ENCODE peak calls at places on chromosome 6, in seven cellular contexts. C is mesendoderm, P is H9, M is trophoblast cell, O is neuronal stem cell, Q is IMR-90, G is H1. W is an unnamed sample.

GRCh38 chr6:70954750-70955149 is 2.1 kb downstream of the B3GAT2 start:
- DNase-seq in Q (no peak), O (no peak), C (peak), P (peak), M (no peak), G (no peak), W (no peak)

GRCh38 chr6:106568518-106568917 is 60.8 kb downstream of the RTN4IP1 start:
- DNase-seq in M (no peak), P (no peak), G (no peak), O (no peak), C (no peak), Q (peak), W (no peak)

GRCh38 chr6:142943746-142944125 is 1.2 kb downstream of the HIVEP2 start:
- DNase-seq in G (no peak), C (peak), P (no peak), M (no peak), O (peak), Q (peak), W (peak)

GRCh38 chr6:167576050-167576741 is 250.5 kb upstream of the AFDN start:
- DNase-seq in M (no peak), P (no peak), G (no peak), C (no peak), O (no peak), Q (no peak), W (no peak)

GRCh38 chr6:142696689-142697088 is 248.3 kb downstream of the HIVEP2 start:
- DNase-seq in P (no peak), M (no peak), C (no peak), Q (no peak), G (no peak), O (no peak), W (no peak)

GRCh38 chr6:36563928-36564284 is 16.6 kb upstream of the STK38 start:
- DNase-seq in C (no peak), O (no peak), G (no peak), M (no peak), Q (no peak), P (no peak), W (no peak)

GRCh38 chr6:147304016-147304415 is 99.8 kb downstream of the STXBP5 start:
- DNase-seq in Q (no peak), P (no peak), G (no peak), C (peak), M (no peak), O (no peak), W (no peak)

GRCh38 chr6:29825848-29826247 is 1.8 kb upstream of the HLA-G start:
- DNase-seq in C (no peak), G (no peak), Q (no peak), P (no peak), M (no peak), O (no peak), W (no peak)

GRCh38 chr6:52610745-52611355 is 34.0 kb upstream of the TRAM2 start:
- DNase-seq in O (no peak), C (peak), P (no peak), G (no peak), M (no peak), Q (peak), W (peak)

GRCh38 chr6:13762648-13763441 is 51.2 kb upstream of the RANBP9 start:
- DNase-seq in G (no peak), M (no peak), P (no peak), O (no peak), C (no peak), Q (peak), W (peak)

GRCh38 chr6:27743787-27744186 is 168.4 kb downstream of the OR2B2 start:
- DNase-seq in G (no peak), Q (no peak), M (no peak), O (no peak), P (peak), C (peak), W (no peak)

GRCh38 chr6:13873288-13874190 is 51.2 kb upstream of the RNF182 start:
- DNase-seq in C (peak), P (peak), M (peak), G (peak), O (peak), Q (no peak), W (peak)

GRCh38 chr6:106192824-106193223 is 106.7 kb downstream of the PRDM1 start:
- DNase-seq in G (no peak), O (no peak), Q (peak), M (no peak), C (no peak), P (no peak), W (peak)

GRCh38 chr6:90497411-90497810 is 89.5 kb downstream of the MAP3K7 start:
- DNase-seq in M (no peak), P (no peak), G (no peak), Q (no peak), C (no peak), O (no peak), W (no peak)

GRCh38 chr6:136069119-136069518 is 181.0 kb downstream of the MTFR2 start:
- DNase-seq in Q (peak), M (no peak), O (no peak), P (no peak), G (no peak), C (peak), W (peak)

GRCh38 chr6:73227606-73228255 is 2.4 kb upstream of the KHDC1L start:
- DNase-seq in G (no peak), C (no peak), M (no peak), Q (no peak), O (no peak), P (no peak), W (no peak)

GRCh38 chr6:167450631-167451030 is 125.7 kb downstream of the TTLL2 start:
- DNase-seq in O (no peak), C (no peak), M (no peak), G (no peak), P (no peak), Q (no peak), W (no peak)

GRCh38 chr6:105624055-105624454 is 221.2 kb upstream of the PREP start:
- DNase-seq in C (no peak), O (no peak), G (no peak), Q (no peak), M (no peak), P (no peak), W (no peak)

GRCh38 chr6:145352382-145353080 is 382.8 kb downstream of the EPM2A start:
- DNase-seq in O (no peak), P (no peak), G (no peak), M (no peak), C (peak), Q (no peak), W (no peak)
- H4K8ac ChIP-seq in O (no peak), P (no peak), G (no peak), M (no peak), C (no peak), Q (no peak), W (no peak)

DNA sequence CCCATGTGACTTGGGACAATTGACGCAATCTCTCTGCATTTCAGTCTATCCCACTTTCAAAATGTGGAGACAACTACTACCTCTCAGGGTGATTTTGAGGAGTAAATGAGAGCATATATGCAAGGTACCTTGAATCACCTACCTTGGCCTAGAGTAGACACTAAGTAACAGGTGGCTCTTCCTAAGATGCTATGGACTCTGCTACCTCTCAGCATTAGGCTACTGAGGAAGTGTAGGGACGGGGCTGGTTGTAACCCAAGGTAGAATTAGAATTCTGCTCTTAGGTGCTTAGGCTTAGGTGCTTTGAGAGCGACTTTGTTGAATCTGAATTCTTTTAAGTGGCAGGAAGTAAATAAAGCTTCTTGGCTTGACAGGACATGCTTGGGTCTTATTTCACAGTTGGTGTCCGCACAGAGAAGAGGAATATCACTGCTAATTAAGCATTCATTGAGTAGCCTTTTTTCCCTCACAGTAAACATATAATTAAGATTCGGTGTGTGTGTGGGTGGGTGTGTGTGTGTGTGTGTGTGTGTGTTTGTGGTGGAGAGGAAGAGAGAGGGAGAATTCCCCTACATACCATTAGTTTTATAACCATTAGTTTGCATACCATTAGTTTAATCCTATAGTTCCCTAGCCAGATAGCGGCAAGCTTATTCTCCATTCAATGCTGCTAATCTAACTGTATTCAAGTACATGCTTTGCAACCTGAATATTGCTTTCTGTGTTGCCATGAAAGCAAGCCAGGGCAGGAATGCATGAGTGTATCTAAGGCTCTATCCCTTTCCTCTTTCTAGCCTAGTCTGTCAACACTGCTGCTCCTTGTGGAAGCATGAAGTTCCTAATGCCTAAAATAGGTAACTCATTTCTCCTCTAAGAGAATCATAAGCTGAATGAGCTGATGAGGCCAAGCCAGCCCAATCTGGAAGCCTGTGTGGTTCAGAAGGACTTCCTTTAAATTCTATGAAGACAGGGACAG is 112.5 kb downstream of the IPCEF1 start:
- DNase-seq in C (peak), P (no peak), G (no peak), O (no peak), Q (no peak), M (no peak), W (no peak)
- H4K8ac ChIP-seq in C (no peak), P (no peak), G (no peak), O (no peak), Q (no peak), M (no peak), W (no peak)

GRCh38 chr6:35051393-35051792 is 89.7 kb downstream of the TCP11 start:
- DNase-seq in P (no peak), O (no peak), C (no peak), G (no peak), M (no peak), Q (no peak), W (no peak)
- H4K8ac ChIP-seq in P (no peak), O (no peak), C (no peak), G (no peak), M (no peak), Q (no peak), W (no peak)

DNA sequence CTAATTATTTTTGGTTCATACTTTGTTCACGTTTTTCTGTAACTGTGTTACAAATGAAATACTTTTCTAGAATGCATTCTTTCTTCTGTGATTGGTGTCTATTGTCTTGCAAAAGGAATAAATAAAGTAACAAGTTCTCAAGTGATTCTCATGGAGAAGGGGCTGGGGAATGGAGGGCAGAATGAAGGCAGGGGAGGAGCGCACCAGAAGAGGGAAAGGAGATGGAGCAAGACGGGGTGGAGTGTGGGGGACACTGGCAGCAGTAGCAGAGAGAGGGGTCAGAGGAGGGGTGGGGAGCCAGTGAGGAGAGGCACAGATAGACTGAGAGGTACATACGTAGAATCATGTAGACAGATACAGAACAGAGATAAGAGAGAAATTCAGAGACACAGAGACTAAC is 136.5 kb downstream of the CARMIL1 start:
- DNase-seq in P (no peak), Q (no peak), O (no peak), M (no peak), G (no peak), C (no peak), W (no peak)
- H4K8ac ChIP-seq in P (no peak), Q (no peak), O (no peak), M (no peak), G (no peak), C (no peak), W (no peak)

GRCh38 chr6:137472738-137473137 is 21.5 kb downstream of the OLIG3 start:
- DNase-seq in P (no peak), O (no peak), M (no peak), C (no peak), G (no peak), Q (no peak), W (no peak)
- H4K8ac ChIP-seq in P (no peak), O (no peak), M (no peak), C (no peak), G (no peak), Q (no peak), W (no peak)

W was measured in mesenchymal stem cell.